ENCODE peak calls at places on chromosomes 13 and 19, in four cellular contexts. One of them, this sample, is unnamed.

GRCh38 chr19:53357821-53358581 is 7.5 kb upstream of the ZNF525 start:
- DNase-seq in transverse colon: no peak
- DNase-seq in suprapubic skin: no peak
- DNase-seq in IMR-90: no peak
- DNase-seq in this sample: peak; percentile 62

GRCh38 chr13:110387451-110388140 is 80.5 kb downstream of the COL4A2 start:
- DNase-seq in transverse colon: peak; percentile 36
- DNase-seq in suprapubic skin: no peak
- DNase-seq in IMR-90: peak; percentile 84
- DNase-seq in this sample: no peak

GRCh38 chr13:33208290-33208990 is 77.1 kb downstream of the STARD13 start:
- DNase-seq in transverse colon: no peak
- DNase-seq in suprapubic skin: no peak
- DNase-seq in IMR-90: no peak
- DNase-seq in this sample: no peak

GRCh38 chr19:56217039-56217949 is 15.2 kb downstream of the ZSCAN5C start:
- DNase-seq in transverse colon: no peak
- DNase-seq in suprapubic skin: no peak
- DNase-seq in IMR-90: peak; percentile 4
- DNase-seq in this sample: no peak

GRCh38 chr19:13089139-13089856 is 13.4 kb downstream of the LYL1 start:
- DNase-seq in transverse colon: no peak
- DNase-seq in suprapubic skin: no peak
- DNase-seq in IMR-90: no peak
- DNase-seq in this sample: peak; percentile 44

GRCh38 chr19:13149628-13150186 is 468 bp downstream of the STX10 start:
- DNase-seq in transverse colon: peak; percentile 68
- DNase-seq in suprapubic skin: no peak
- DNase-seq in IMR-90: no peak
- DNase-seq in this sample: no peak

GRCh38 chr13:33123066-33123940 is 107.1 kb downstream of the KL start:
- DNase-seq in transverse colon: no peak
- DNase-seq in suprapubic skin: no peak
- DNase-seq in IMR-90: peak; percentile 53
- DNase-seq in this sample: no peak

GRCh38 chr19:42132030-42132628 is at the start of gene POU2F2:
- DNase-seq in transverse colon: peak; percentile 81
- DNase-seq in suprapubic skin: no peak
- DNase-seq in IMR-90: no peak
- DNase-seq in this sample: peak; percentile 19

GRCh38 chr13:78413887-78414553 is 189.3 kb downstream of the POU4F1 start:
- DNase-seq in transverse colon: no peak
- DNase-seq in suprapubic skin: no peak
- DNase-seq in IMR-90: no peak
- DNase-seq in this sample: no peak

GRCh38 chr13:98525852-98526512 is 50.9 kb downstream of the STK24 start:
- DNase-seq in transverse colon: no peak
- DNase-seq in suprapubic skin: no peak
- DNase-seq in IMR-90: no peak
- DNase-seq in this sample: no peak

GRCh38 chr13:23618341-23618740 is 48.1 kb downstream of the TNFRSF19 start:
- DNase-seq in transverse colon: no peak
- DNase-seq in suprapubic skin: no peak
- DNase-seq in IMR-90: peak; percentile 98
- DNase-seq in this sample: no peak

GRCh38 chr13:76239031-76239680 is 603.0 kb downstream of the LMO7 start:
- DNase-seq in transverse colon: no peak
- DNase-seq in suprapubic skin: no peak
- DNase-seq in IMR-90: no peak
- DNase-seq in this sample: no peak

GRCh38 chr19:35742121-35742724 is at the start of gene IGFLR1:
- DNase-seq in transverse colon: peak; percentile 67
- DNase-seq in suprapubic skin: no peak
- DNase-seq in IMR-90: no peak
- DNase-seq in this sample: no peak

GRCh38 chr13:100443278-100443997 is 145.2 kb downstream of the GGACT start:
- DNase-seq in transverse colon: no peak
- DNase-seq in suprapubic skin: no peak
- DNase-seq in IMR-90: no peak
- DNase-seq in this sample: no peak

GRCh38 chr19:31255174-31255862 is 93.9 kb downstream of the TSHZ3 start:
- DNase-seq in transverse colon: no peak
- DNase-seq in suprapubic skin: no peak
- DNase-seq in IMR-90: no peak
- DNase-seq in this sample: no peak

DNA sequence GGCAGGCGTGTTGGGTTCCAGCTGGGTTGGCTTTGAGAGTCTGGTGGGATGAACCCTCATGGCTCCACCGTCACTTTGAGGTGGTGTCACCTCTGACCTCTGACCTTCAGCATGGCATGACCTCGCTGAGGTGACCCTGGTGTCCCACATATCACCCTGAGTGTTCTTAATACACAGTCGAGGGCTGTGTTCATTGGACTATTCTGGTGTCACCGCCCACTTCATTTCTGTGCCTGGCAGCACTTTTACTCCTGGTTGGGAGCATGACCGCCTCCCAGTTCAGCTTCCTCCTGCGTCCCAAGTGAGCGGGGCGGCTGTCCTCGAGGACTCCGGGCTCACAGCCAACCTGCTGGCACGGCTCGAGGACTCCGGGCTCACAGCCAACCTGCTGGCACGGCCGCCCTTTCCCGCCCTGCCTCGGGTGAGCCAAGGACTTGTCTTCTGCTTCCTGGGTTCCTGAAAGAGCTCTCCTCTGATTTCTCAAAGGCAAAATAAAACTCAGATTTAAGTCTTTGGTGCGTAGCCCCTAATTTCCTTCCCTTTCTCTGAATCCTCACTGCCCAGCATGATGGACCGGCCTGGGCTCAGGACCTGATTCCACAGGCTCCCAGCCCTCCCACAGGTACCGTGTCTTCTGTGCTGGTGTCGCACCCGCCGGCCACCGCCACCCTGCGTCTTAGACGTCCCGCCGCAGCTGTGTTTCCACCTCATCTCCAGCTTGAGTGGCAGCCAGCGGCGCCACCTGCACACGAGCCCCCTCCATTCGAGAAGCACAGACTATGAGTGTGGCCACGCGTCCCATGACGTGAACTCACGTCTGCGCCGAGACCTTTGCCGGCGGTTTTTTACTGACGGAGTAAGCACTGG is 10.4 kb downstream of the ATP4B start:
- DNase-seq in transverse colon: peak; percentile 94
- DNase-seq in suprapubic skin: peak; percentile 91
- DNase-seq in IMR-90: no peak
- DNase-seq in this sample: no peak
- TF ChIP-seq POLR2A in transverse colon: no peak
- TF ChIP-seq POLR2A in suprapubic skin: no peak
- TF ChIP-seq POLR2A in IMR-90: no peak
- TF ChIP-seq POLR2A in this sample: no peak

DNA sequence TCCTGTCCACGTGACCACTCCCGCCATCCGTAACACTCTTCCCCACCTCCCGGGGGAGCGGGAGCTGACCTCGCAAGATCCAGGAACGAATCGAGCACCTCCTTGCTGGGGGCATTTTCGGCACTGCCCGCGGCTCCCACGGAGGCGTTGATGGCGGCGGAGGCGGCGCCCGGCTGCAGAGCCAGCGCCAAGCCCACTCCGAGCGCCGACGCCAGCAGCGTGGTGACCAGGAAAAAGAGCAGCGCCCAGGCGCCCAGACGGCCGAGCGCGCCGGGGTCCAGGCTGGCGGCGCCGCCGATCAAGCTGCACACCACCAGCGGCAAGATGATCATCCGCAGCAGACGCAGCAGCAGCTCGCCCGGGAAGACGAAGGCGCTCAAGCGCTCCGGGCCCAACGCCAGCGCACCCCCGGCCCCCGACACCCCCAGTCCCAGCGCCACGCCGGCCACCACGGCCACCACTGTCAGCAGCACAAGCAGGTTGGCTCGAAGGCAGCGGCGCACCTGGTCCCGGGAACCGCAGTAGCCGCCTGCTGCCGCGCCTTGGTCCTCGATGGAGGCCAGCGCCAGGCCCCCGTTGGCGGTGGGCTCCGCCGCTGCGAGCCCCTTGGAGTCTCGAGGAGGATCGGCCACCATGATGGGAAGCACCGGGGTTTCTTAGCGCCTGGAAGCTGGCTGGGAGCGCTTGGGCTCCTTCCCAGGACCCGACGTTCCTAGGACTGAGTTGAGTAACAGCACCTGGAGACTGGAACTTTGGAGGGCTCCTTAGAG is 878 bp downstream of the SLC1A5 start:
- DNase-seq in transverse colon: peak; percentile 62
- DNase-seq in suprapubic skin: no peak
- DNase-seq in IMR-90: peak; percentile 63
- DNase-seq in this sample: peak; percentile 67
- TF ChIP-seq POLR2A in transverse colon: peak; percentile 45
- TF ChIP-seq POLR2A in suprapubic skin: no peak
- TF ChIP-seq POLR2A in IMR-90: no peak
- TF ChIP-seq POLR2A in this sample: no peak

DNA sequence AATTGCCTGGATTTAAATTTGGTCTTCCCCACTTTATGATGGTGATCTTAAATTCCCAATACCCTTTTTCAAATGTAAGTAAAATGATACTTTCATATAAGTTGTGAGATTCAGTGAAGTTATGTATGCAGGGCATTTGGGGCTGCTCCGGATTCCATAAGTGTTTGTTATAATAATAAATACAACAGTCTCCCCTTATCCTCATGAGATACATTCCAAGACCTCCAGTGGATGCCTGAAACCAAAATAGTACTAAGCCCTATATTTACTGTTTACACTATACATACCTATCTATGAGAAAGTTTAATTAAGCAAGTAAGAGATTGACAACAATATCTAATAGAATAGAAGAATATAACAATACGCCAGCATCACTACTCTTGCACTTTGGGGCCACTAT is 2237.8 kb downstream of the PCDH9 start:
- DNase-seq in transverse colon: no peak
- DNase-seq in suprapubic skin: no peak
- DNase-seq in IMR-90: peak; percentile 3
- DNase-seq in this sample: no peak
- TF ChIP-seq POLR2A in transverse colon: no peak
- TF ChIP-seq POLR2A in suprapubic skin: no peak
- TF ChIP-seq POLR2A in IMR-90: no peak
- TF ChIP-seq POLR2A in this sample: no peak

GRCh38 chr19:18322318-18322758 is 538 bp downstream of the LSM4 start:
- DNase-seq in transverse colon: peak; percentile 84
- DNase-seq in suprapubic skin: no peak
- DNase-seq in IMR-90: peak; percentile 65
- DNase-seq in this sample: peak; percentile 82

GRCh38 chr19:18319591-18320135 is 3.2 kb downstream of the LSM4 start:
- DNase-seq in transverse colon: peak; percentile 89
- DNase-seq in suprapubic skin: no peak
- DNase-seq in IMR-90: no peak
- DNase-seq in this sample: peak; percentile 7

GRCh38 chr19:18321729-18322091 is 1.2 kb downstream of the LSM4 start:
- DNase-seq in transverse colon: no peak
- DNase-seq in suprapubic skin: no peak
- DNase-seq in IMR-90: peak; percentile 33
- DNase-seq in this sample: peak; percentile 76

GRCh38 chr19:18320865-18321728 is 1.8 kb downstream of the LSM4 start:
- DNase-seq in transverse colon: peak; percentile 87
- DNase-seq in suprapubic skin: no peak
- DNase-seq in IMR-90: no peak
- DNase-seq in this sample: peak; percentile 38

GRCh38 chr19:18322759-18323460 is at the start of gene LSM4:
- DNase-seq in transverse colon: peak; percentile 100
- DNase-seq in suprapubic skin: peak; percentile 99
- DNase-seq in IMR-90: peak; percentile 95
- DNase-seq in this sample: peak; percentile 99
- TF ChIP-seq POLR2A in transverse colon: peak; percentile 93
- TF ChIP-seq POLR2A in suprapubic skin: no peak
- TF ChIP-seq POLR2A in IMR-90: peak; percentile 54
- TF ChIP-seq POLR2A in this sample: peak; percentile 91

GRCh38 chr19:11641241-11641640 is 44.0 kb downstream of the ZNF627 start:
- DNase-seq in transverse colon: no peak
- DNase-seq in suprapubic skin: no peak
- DNase-seq in IMR-90: no peak
- DNase-seq in this sample: peak; percentile 17
- TF ChIP-seq POLR2A in transverse colon: no peak
- TF ChIP-seq POLR2A in suprapubic skin: no peak
- TF ChIP-seq POLR2A in IMR-90: no peak
- TF ChIP-seq POLR2A in this sample: no peak

This sample was measured in K562.